ENCODE peak calls at places on chromosomes 4 and X, in four cellular contexts. K is nephron progenitor cell, N is progenitor cell of endocrine pancreas, M is left lung. Q is an unnamed sample.

GRCh38 chr4:74886490-74886889 is 46.4 kb upstream of the PARM1 start:
- DNase-seq in K (no peak), N (no peak), M (no peak), Q (no peak)

GRCh38 chrX:43405191-43405590 is 250.9 kb upstream of the MAOA start:
- DNase-seq in K (no peak), N (no peak), M (no peak), Q (no peak)

GRCh38 chrX:24257011-24257410 is 56.9 kb downstream of the SUPT20HL2 start:
- DNase-seq in K (no peak), N (no peak), M (no peak), Q (no peak)

GRCh38 chr4:10157478-10158354 is 41.1 kb upstream of the WDR1 start:
- DNase-seq in K (peak; percentile 57), N (peak; percentile 36), M (no peak), Q (no peak)

GRCh38 chr4:52408037-52408436 is 251.1 kb downstream of the USP46 start:
- DNase-seq in K (no peak), N (no peak), M (no peak), Q (no peak)

GRCh38 chrX:13142891-13143290 is 98.5 kb upstream of the FAM9C start:
- DNase-seq in K (no peak), N (no peak), M (no peak), Q (no peak)

GRCh38 chrX:73126240-73126639 is 46.9 kb upstream of the PABPC1L2A start:
- DNase-seq in K (no peak), N (no peak), M (no peak), Q (no peak)

GRCh38 chr4:1008840-1009646 is 2.4 kb upstream of the FGFRL1 start:
- DNase-seq in K (no peak), N (no peak), M (no peak), Q (peak; percentile 50)

GRCh38 chr4:122218762-122219161 is 66.6 kb downstream of the BLTP1 start:
- DNase-seq in K (no peak), N (no peak), M (no peak), Q (no peak)

GRCh38 chr4:25817059-25817681 is 45.6 kb downstream of the SEL1L3 start:
- DNase-seq in K (no peak), N (no peak), M (no peak), Q (no peak)

GRCh38 chrX:68504237-68504636 is 5.4 kb downstream of the YIPF6 start:
- DNase-seq in K (no peak), N (no peak), M (no peak), Q (no peak)

GRCh38 chrX:138775501-138775900 is 64.0 kb upstream of the FGF13 start:
- DNase-seq in K (no peak), N (no peak), M (no peak), Q (no peak)
- TF ChIP-seq CTCF in K (peak; percentile 40), N (peak; percentile 71), M (peak; percentile 22), Q (no peak)

GRCh38 chr4:87370071-87370470 is 20.9 kb downstream of the HSD17B11 start:
- DNase-seq in K (no peak), N (no peak), M (no peak), Q (no peak)

GRCh38 chr4:87377816-87378215 is 13.2 kb downstream of the HSD17B11 start:
- DNase-seq in K (no peak), N (no peak), M (no peak), Q (no peak)

DNA sequence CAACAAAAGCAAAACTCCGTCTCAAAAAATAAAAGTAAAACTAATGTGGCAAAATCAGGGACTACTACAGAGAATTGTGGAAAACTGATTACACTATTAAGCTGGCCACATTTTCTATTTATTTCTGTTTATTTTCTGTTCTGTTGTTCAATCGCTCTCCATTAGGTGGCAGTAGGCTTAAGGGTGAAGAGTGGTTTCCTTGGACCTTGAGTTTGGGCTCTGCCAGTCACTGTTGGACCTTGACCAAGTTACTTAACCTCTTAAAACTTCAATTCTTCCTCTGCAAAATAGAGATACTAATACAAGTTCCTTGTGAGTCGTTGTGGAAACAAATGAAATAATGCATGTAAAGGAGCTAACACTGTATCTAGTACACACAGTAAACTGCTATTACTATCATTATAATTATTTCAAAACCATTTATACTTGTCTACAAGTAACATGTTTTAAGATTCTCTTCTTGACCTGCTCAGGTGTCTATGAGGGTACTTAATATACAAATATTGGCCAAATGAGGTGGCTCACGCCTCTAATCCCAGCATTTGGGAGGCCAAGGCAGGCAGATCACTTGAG is 15.2 kb downstream of the HSD17B11 start:
- DNase-seq in K (no peak), N (no peak), M (no peak), Q (no peak)
- TF ChIP-seq CTCF in K (peak; percentile 54), N (peak; percentile 64), M (peak; percentile 44), Q (no peak)

GRCh38 chrX:40524423-40524822 is 56.3 kb upstream of the ATP6AP2 start:
- DNase-seq in K (no peak), N (no peak), M (no peak), Q (no peak)
- TF ChIP-seq CTCF in K (no peak), N (no peak), M (no peak), Q (no peak)

GRCh38 chrX:51053741-51054140 is 143.2 kb downstream of the BMP15 start:
- DNase-seq in K (no peak), N (no peak), M (no peak), Q (no peak)

GRCh38 chrX:51047950-51048349 is 137.4 kb downstream of the BMP15 start:
- DNase-seq in K (no peak), N (no peak), M (no peak), Q (no peak)
- TF ChIP-seq CTCF in K (no peak), N (no peak), M (no peak), Q (no peak)

DNA sequence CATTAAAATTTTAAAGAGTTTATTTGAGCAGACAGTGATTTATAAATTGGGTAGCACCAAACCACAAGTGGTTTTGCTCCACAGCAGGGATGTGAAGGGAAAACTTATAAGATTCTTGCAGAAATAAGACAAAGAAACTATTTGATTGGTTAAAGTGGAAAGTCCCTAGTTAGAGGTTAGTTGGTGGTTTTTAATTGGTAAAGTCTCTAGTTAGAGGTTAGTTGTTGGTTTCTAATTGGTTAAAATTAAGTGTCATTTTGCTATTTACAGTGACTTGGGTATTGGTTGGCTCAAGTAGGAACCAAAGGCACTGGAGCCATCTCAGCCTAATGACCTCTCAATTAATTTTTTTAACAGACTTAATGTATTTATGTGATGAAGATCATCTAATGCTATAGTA is 23.0 kb downstream of the ATG4A start:
- DNase-seq in K (no peak), N (no peak), M (no peak), Q (no peak)
- TF ChIP-seq CTCF in K (no peak), N (no peak), M (no peak), Q (no peak)

GRCh38 chrX:70774223-70774622 is 134.3 kb downstream of the TEX11 start:
- DNase-seq in K (no peak), N (no peak), M (no peak), Q (no peak)

GRCh38 chrX:70769659-70770232 is 138.8 kb downstream of the TEX11 start:
- DNase-seq in K (no peak), N (no peak), M (no peak), Q (no peak)
- TF ChIP-seq CTCF in K (peak; percentile 41), N (peak; percentile 62), M (peak; percentile 26), Q (no peak)

GRCh38 chrX:10567136-10567535 is 53.2 kb downstream of the MID1 start:
- DNase-seq in K (no peak), N (no peak), M (no peak), Q (no peak)

GRCh38 chrX:10569946-10570345 is 50.4 kb downstream of the MID1 start:
- DNase-seq in K (no peak), N (no peak), M (no peak), Q (no peak)

GRCh38 chrX:10566726-10567097 is 53.7 kb downstream of the MID1 start:
- DNase-seq in K (no peak), N (no peak), M (no peak), Q (no peak)

GRCh38 chrX:10568428-10568827 is 52.0 kb downstream of the MID1 start:
- DNase-seq in K (no peak), N (no peak), M (no peak), Q (no peak)

DNA sequence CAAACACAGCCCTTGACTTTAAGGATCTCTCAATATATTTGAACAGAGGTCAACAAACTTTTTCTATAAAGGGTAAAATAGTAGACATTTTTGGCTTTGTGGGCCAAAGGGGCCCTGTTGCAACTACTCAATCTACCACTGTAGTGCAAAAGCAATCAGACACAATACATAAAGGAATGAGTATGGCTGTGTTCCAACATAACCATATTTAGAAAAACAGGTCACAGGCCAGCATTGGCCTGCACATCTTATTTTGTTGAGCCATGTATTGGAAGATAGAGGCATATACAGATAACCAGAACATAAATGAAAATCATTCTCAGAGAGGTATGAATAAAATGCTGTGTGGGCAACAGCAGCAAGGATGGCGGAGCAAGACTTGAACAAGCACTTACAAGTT is 49.8 kb downstream of the MID1 start:
- DNase-seq in K (no peak), N (no peak), M (no peak), Q (no peak)
- TF ChIP-seq CTCF in K (no peak), N (no peak), M (no peak), Q (no peak)

GRCh38 chrX:57289089-57289488 is 2.6 kb downstream of the FAAH2 start:
- DNase-seq in K (no peak), N (no peak), M (no peak), Q (no peak)

GRCh38 chrX:57285001-57285400 is 1.5 kb upstream of the FAAH2 start:
- DNase-seq in K (no peak), N (no peak), M (no peak), Q (no peak)

GRCh38 chrX:57282568-57282967 is 3.9 kb upstream of the FAAH2 start:
- DNase-seq in K (no peak), N (no peak), M (no peak), Q (no peak)

GRCh38 chrX:57286507-57287251 is at the start of gene FAAH2:
- DNase-seq in K (peak; percentile 12), N (peak; percentile 31), M (peak; percentile 41), Q (peak; percentile 15)
- TF ChIP-seq CTCF in K (no peak), N (peak; percentile 26), M (no peak), Q (no peak)

GRCh38 chrX:149527705-149528104 is 13.1 kb upstream of the EOLA1 start:
- DNase-seq in K (no peak), N (no peak), M (no peak), Q (no peak)
- TF ChIP-seq CTCF in K (peak; percentile 31), N (peak; percentile 37), M (peak; percentile 24), Q (no peak)

Q was measured in activated B cell treated with CpG ODN at 0.5 μM for 24 hours.